ENCODE peak calls at places on chromosomes 4 and X, in eight cellular contexts. B, Q, F, G, X, W, R and M are unnamed samples.

GRCh38 chrX:1491851-1492349 is 39.2 kb upstream of the ASMTL start:
- DNase-seq in G (no peak), Q (peak; percentile 14), F (no peak), X (no peak), W (no peak), B (no peak), R (peak; percentile 97), M (no peak)

GRCh38 chr4:14841801-14842748 is 160.2 kb upstream of the CPEB2 start:
- DNase-seq in W (no peak), R (no peak), G (peak; percentile 7), B (no peak), F (no peak), X (peak; percentile 73), Q (no peak), M (peak; percentile 54)

GRCh38 chr4:36337665-36338064 is 56.2 kb downstream of the DTHD1 start:
- DNase-seq in F (no peak), G (no peak), X (no peak), W (no peak), Q (no peak), B (no peak), R (no peak), M (no peak)

GRCh38 chrX:27583976-27584375 is 6.2 kb upstream of the DCAF8L2 start:
- DNase-seq in Q (no peak), W (peak; percentile 56), F (no peak), G (no peak), B (no peak), X (peak; percentile 72), R (no peak), M (peak; percentile 73)

GRCh38 chr4:6825403-6825802 is 42.9 kb downstream of the KIAA0232 start:
- DNase-seq in B (no peak), X (no peak), G (no peak), R (no peak), W (no peak), Q (no peak), F (no peak), M (no peak)

GRCh38 chr4:104382961-104383360 is 111.7 kb downstream of the CXXC4 start:
- DNase-seq in Q (no peak), G (no peak), F (no peak), B (no peak), W (no peak), R (no peak), X (peak; percentile 51), M (no peak)

GRCh38 chr4:11898796-11899195 is 470.1 kb upstream of the HS3ST1 start:
- DNase-seq in R (no peak), W (no peak), X (peak; percentile 22), F (no peak), B (no peak), Q (no peak), G (no peak), M (no peak)

GRCh38 chr4:139622856-139623255 is 42.8 kb upstream of the MGST2 start:
- DNase-seq in B (no peak), G (no peak), W (no peak), R (no peak), Q (no peak), F (no peak), X (no peak), M (no peak)

GRCh38 chr4:38512840-38513239 is 151.2 kb upstream of the KLF3 start:
- DNase-seq in W (no peak), Q (no peak), G (no peak), R (no peak), X (no peak), B (no peak), F (no peak), M (no peak)

GRCh38 chrX:130885996-130886395 is 17.0 kb downstream of the ENOX2 start:
- DNase-seq in W (no peak), R (no peak), B (no peak), Q (no peak), F (no peak), X (no peak), G (no peak), M (no peak)

GRCh38 chrX:112043997-112044396 is 38.6 kb downstream of the TRPC5 start:
- DNase-seq in Q (peak; percentile 44), W (peak; percentile 14), X (no peak), G (no peak), B (no peak), F (no peak), R (peak; percentile 2), M (no peak)

GRCh38 chr4:168645933-168646768 is 149.3 kb downstream of the PALLD start:
- DNase-seq in W (no peak), F (no peak), B (no peak), G (no peak), R (no peak), Q (no peak), X (peak; percentile 18), M (peak; percentile 27)

GRCh38 chrX:111568356-111568755 is 56.9 kb downstream of the SERTM2 start:
- DNase-seq in X (peak; percentile 3), F (no peak), G (no peak), Q (peak; percentile 50), B (peak; percentile 3), W (peak; percentile 18), R (no peak), M (no peak)

GRCh38 chrX:116246261-116246660 is 75.7 kb downstream of the AGTR2 start:
- DNase-seq in B (no peak), W (peak; percentile 55), G (no peak), F (no peak), R (no peak), Q (no peak), X (peak; percentile 82), M (no peak)

GRCh38 chr4:102438873-102439614 is 62.1 kb upstream of the NFKB1 start:
- DNase-seq in Q (no peak), W (peak; percentile 95), B (peak; percentile 47), X (peak; percentile 37), R (no peak), G (no peak), F (no peak), M (peak; percentile 68)

GRCh38 chr4:5638316-5638715 is 70.0 kb downstream of the EVC2 start:
- DNase-seq in W (peak; percentile 88), Q (no peak), G (no peak), X (peak; percentile 69), R (no peak), F (no peak), B (no peak), M (peak; percentile 84)

GRCh38 chrX:130211415-130212186 is 39.8 kb downstream of the RAB33A start:
- DNase-seq in G (no peak), R (no peak), F (no peak), Q (no peak), X (no peak), B (no peak), W (no peak), M (no peak)

GRCh38 chr4:39353478-39354177 is 12.5 kb downstream of the RFC1 start:
- DNase-seq in G (no peak), Q (no peak), X (peak; percentile 59), B (peak; percentile 52), W (peak; percentile 73), R (peak; percentile 71), F (no peak), M (peak; percentile 43)

GRCh38 chrX:2463973-2464676 is 36.7 kb downstream of the DHRSX start:
- DNase-seq in W (no peak), G (no peak), Q (no peak), B (no peak), F (no peak), X (peak; percentile 95), R (peak; percentile 65), M (no peak)

GRCh38 chr4:127580891-127581290 is 51.9 kb upstream of the INTU start:
- DNase-seq in F (no peak), R (no peak), Q (no peak), B (no peak), X (no peak), W (no peak), G (no peak), M (no peak)

GRCh38 chrX:107728342-107729099 is 47.1 kb downstream of the TSC22D3 start:
- DNase-seq in Q (no peak), B (no peak), W (no peak), F (peak; percentile 17), R (no peak), G (no peak), X (no peak), M (no peak)

GRCh38 chrX:121122332-121122731 is 74.9 kb downstream of the GLUD2 start:
- DNase-seq in X (no peak), B (no peak), F (no peak), G (no peak), R (no peak), Q (no peak), W (peak; percentile 45), M (no peak)

GRCh38 chr4:185738038-185738552 is 73.9 kb downstream of the SORBS2 start:
- DNase-seq in G (no peak), R (no peak), X (no peak), Q (no peak), B (no peak), W (peak; percentile 79), F (no peak), M (no peak)

GRCh38 chr4:83231620-83232056 is 53.0 kb downstream of the COQ2 start:
- DNase-seq in R (peak; percentile 50), G (no peak), B (no peak), W (peak; percentile 31), F (no peak), Q (no peak), X (peak; percentile 73), M (no peak)

GRCh38 chrX:70231666-70232065 is 2.8 kb upstream of the AWAT1 start:
- DNase-seq in Q (peak; percentile 0), W (no peak), F (no peak), R (no peak), X (no peak), G (no peak), B (no peak), M (peak; percentile 62)

GRCh38 chr4:123832173-123833026 is 435.8 kb downstream of the SPRY1 start:
- DNase-seq in F (no peak), G (no peak), Q (peak; percentile 3), B (no peak), X (peak; percentile 96), W (peak; percentile 100), R (no peak), M (peak; percentile 91)

GRCh38 chr4:153594208-153594607 is 89.9 kb upstream of the TLR2 start:
- DNase-seq in Q (no peak), G (no peak), B (no peak), F (no peak), R (no peak), X (no peak), W (peak; percentile 58), M (peak; percentile 7)

GRCh38 chrX:133448512-133449076 is 33.3 kb upstream of the GPC4 start:
- DNase-seq in W (no peak), Q (peak; percentile 43), R (no peak), F (no peak), X (no peak), B (no peak), G (no peak), M (no peak)

GRCh38 chr4:53863731-53864130 is 200.7 kb downstream of the CHIC2 start:
- DNase-seq in Q (peak; percentile 86), G (no peak), F (no peak), R (no peak), B (no peak), W (no peak), X (no peak), M (peak; percentile 26)

GRCh38 chr4:69032847-69033638 is 63.2 kb upstream of the UGT2B7 start:
- DNase-seq in R (no peak), G (no peak), X (no peak), B (no peak), Q (no peak), W (peak; percentile 53), F (no peak), M (peak; percentile 56)

GRCh38 chrX:18441780-18442367 is 16.5 kb downstream of the CDKL5 start:
- DNase-seq in F (no peak), X (no peak), R (no peak), Q (no peak), W (no peak), G (no peak), B (no peak), M (no peak)

GRCh38 chr4:1900087-1900433 is 28.9 kb downstream of the NSD2 start:
- DNase-seq in R (no peak), G (no peak), F (no peak), W (no peak), Q (peak; percentile 25), X (no peak), B (no peak), M (no peak)

GRCh38 chrX:43870011-43870410 is 12.2 kb downstream of the MAOB start:
- DNase-seq in R (no peak), B (no peak), Q (no peak), X (no peak), G (no peak), W (no peak), F (no peak), M (no peak)

GRCh38 chrX:37824491-37825224 is 22.7 kb downstream of the DYNLT3 start:
- DNase-seq in W (no peak), F (no peak), Q (no peak), B (no peak), R (peak; percentile 41), G (no peak), X (no peak), M (no peak)